ENCODE peak calls at places on chromosomes 4 and X, in nine cellular contexts. One of them, this sample, is unnamed.

GRCh38 chrX:24025741-24026402 is 1.1 kb downstream of the KLHL15 start:
- DNase-seq in IMR-90: peak
- DNase-seq in A549: peak
- DNase-seq in HCT116: peak
- DNase-seq in suprapubic skin: peak
- DNase-seq in Peyer's patch: peak
- DNase-seq in sigmoid colon: peak
- DNase-seq in lower leg skin: peak
- DNase-seq in ovary: no peak
- DNase-seq in this sample: no peak

GRCh38 chr4:6334203-6334887 is 64.7 kb downstream of the WFS1 start:
- DNase-seq in IMR-90: no peak
- DNase-seq in A549: no peak
- DNase-seq in HCT116: no peak
- DNase-seq in suprapubic skin: no peak
- DNase-seq in Peyer's patch: no peak
- DNase-seq in sigmoid colon: no peak
- DNase-seq in lower leg skin: no peak
- DNase-seq in ovary: no peak
- DNase-seq in this sample: no peak

GRCh38 chrX:817759-818158 is 187.2 kb downstream of the SHOX start:
- DNase-seq in IMR-90: no peak
- DNase-seq in A549: no peak
- DNase-seq in HCT116: no peak
- DNase-seq in suprapubic skin: no peak
- DNase-seq in Peyer's patch: no peak
- DNase-seq in sigmoid colon: no peak
- DNase-seq in lower leg skin: no peak
- DNase-seq in ovary: no peak
- DNase-seq in this sample: no peak

GRCh38 chr4:98162696-98163095 is 19.4 kb upstream of the STPG2 start:
- DNase-seq in IMR-90: no peak
- DNase-seq in A549: no peak
- DNase-seq in HCT116: no peak
- DNase-seq in suprapubic skin: no peak
- DNase-seq in Peyer's patch: no peak
- DNase-seq in sigmoid colon: no peak
- DNase-seq in lower leg skin: no peak
- DNase-seq in ovary: no peak
- DNase-seq in this sample: no peak

GRCh38 chr4:26252349-26252748 is 68.5 kb upstream of the RBPJ start:
- DNase-seq in IMR-90: no peak
- DNase-seq in A549: no peak
- DNase-seq in HCT116: peak
- DNase-seq in suprapubic skin: no peak
- DNase-seq in Peyer's patch: no peak
- DNase-seq in sigmoid colon: no peak
- DNase-seq in lower leg skin: no peak
- DNase-seq in ovary: no peak
- DNase-seq in this sample: no peak

GRCh38 chrX:140034916-140035315 is 69.6 kb upstream of the CXorf66 start:
- DNase-seq in IMR-90: no peak
- DNase-seq in A549: no peak
- DNase-seq in HCT116: no peak
- DNase-seq in suprapubic skin: no peak
- DNase-seq in Peyer's patch: no peak
- DNase-seq in sigmoid colon: no peak
- DNase-seq in lower leg skin: no peak
- DNase-seq in ovary: no peak
- DNase-seq in this sample: no peak

GRCh38 chr4:33941854-33942253 is 2302.5 kb downstream of the ARAP2 start:
- DNase-seq in IMR-90: no peak
- DNase-seq in A549: no peak
- DNase-seq in HCT116: no peak
- DNase-seq in suprapubic skin: no peak
- DNase-seq in Peyer's patch: no peak
- DNase-seq in sigmoid colon: no peak
- DNase-seq in lower leg skin: no peak
- DNase-seq in ovary: no peak
- DNase-seq in this sample: no peak

GRCh38 chr4:16591867-16592266 is 306.6 kb downstream of the LDB2 start:
- DNase-seq in IMR-90: no peak
- DNase-seq in A549: no peak
- DNase-seq in HCT116: no peak
- DNase-seq in suprapubic skin: no peak
- DNase-seq in Peyer's patch: no peak
- DNase-seq in sigmoid colon: no peak
- DNase-seq in lower leg skin: no peak
- DNase-seq in ovary: peak
- DNase-seq in this sample: peak

GRCh38 chrX:17174671-17175070 is 200.3 kb upstream of the NHS start:
- DNase-seq in IMR-90: no peak
- DNase-seq in A549: no peak
- DNase-seq in HCT116: no peak
- DNase-seq in suprapubic skin: no peak
- DNase-seq in Peyer's patch: no peak
- DNase-seq in sigmoid colon: no peak
- DNase-seq in lower leg skin: peak
- DNase-seq in ovary: no peak
- DNase-seq in this sample: peak

DNA sequence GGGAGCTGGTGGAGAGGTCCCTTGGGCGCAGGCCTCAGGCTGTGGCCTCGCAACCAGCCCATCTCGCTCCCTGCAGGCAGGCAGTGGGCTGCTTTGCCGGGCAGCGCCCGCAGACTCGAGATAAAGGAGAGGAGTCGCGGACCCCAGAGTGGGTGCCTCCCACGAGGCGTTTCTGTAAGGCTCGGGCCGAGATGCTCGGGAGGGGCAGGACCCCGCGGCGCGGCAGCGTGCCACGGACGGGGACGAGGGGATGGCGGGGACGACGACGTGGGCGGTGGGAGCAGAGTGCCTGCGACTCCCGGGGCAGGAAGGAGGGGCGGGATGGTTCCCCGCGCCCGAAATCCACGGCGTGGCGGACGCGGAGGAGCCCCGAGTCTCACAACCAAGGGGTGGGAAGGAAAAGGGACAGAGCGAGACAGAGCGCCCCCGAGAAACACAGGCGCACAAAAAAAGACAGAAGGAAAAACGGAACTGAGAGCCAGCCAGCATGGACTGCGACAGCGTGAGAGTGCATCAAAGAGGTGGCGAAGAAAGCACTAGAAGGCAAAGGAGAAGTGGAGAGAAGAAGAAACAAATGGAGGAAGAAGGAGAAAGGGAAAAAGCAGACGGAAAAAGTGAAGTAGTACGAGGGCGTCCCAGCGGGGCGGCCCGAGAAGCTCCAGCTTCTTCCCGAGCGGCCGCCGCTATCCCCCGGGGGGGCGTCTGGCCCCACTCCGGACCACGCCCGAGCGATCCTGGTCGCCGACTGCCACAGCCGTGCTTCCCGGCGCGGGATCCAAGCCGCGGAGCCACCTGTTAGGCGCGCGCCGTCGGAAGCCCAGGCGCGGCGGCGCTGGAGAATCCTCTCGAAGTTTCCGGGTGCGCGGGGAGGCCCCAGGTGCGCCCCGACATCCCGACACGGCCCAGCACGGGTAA is 1.5 kb downstream of the BEND4 start:
- DNase-seq in IMR-90: no peak
- DNase-seq in A549: no peak
- DNase-seq in HCT116: no peak
- DNase-seq in suprapubic skin: no peak
- DNase-seq in Peyer's patch: peak
- DNase-seq in sigmoid colon: no peak
- DNase-seq in lower leg skin: no peak
- DNase-seq in ovary: no peak
- DNase-seq in this sample: peak
- H3K4me3 ChIP-seq in IMR-90: no peak
- H3K4me3 ChIP-seq in A549: peak
- H3K4me3 ChIP-seq in HCT116: no peak
- H3K4me3 ChIP-seq in suprapubic skin: peak
- H3K4me3 ChIP-seq in Peyer's patch: peak
- H3K4me3 ChIP-seq in sigmoid colon: peak
- H3K4me3 ChIP-seq in lower leg skin: no peak
- H3K4me3 ChIP-seq in ovary: peak
- H3K4me3 ChIP-seq in this sample: peak

DNA sequence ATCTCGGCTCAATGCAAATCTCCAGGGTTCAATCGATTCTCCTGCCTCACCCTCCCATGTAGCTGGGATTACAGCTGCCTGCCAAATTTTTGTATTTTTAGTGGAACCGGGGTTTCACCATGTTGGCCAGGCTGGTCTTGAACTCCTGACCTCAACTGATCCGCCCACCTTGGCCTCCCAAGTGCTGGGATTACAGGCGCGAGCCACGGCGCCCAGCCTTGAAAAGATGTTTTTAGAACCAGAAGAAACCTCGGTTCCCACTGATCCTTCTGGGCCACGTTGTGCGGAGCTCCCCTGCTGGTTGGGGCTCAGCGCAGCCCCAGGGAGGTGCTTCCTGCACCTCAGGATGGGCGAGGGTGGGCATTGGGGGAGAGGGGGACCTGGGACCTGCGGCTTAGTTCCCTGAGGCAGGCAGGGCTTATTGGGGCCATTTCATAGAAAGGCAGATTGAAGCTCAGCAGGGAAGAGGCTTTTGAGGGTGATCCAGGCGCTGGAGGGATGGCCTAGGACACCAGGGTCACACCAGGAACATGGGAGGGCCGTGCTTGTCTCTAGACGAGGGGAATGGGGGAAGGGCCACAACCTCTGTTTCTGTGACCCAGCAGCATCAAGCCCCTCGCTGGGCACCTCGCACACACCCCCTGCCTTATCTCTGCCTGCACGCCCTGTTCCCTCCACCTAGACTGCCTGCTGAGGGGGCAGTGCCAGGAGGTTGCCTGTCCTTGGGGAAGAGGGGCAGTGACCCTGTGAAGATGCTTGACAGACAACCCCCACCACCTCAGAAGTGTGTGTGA is 6.3 kb upstream of the ADD1 start:
- DNase-seq in IMR-90: no peak
- DNase-seq in A549: no peak
- DNase-seq in HCT116: no peak
- DNase-seq in suprapubic skin: no peak
- DNase-seq in Peyer's patch: peak
- DNase-seq in sigmoid colon: peak
- DNase-seq in lower leg skin: no peak
- DNase-seq in ovary: no peak
- DNase-seq in this sample: no peak
- TF ChIP-seq POLR2A in IMR-90: no peak
- TF ChIP-seq POLR2A in A549: no peak
- TF ChIP-seq POLR2A in HCT116: no peak
- TF ChIP-seq POLR2A in suprapubic skin: no peak
- TF ChIP-seq POLR2A in Peyer's patch: no peak
- TF ChIP-seq POLR2A in sigmoid colon: no peak
- TF ChIP-seq POLR2A in lower leg skin: no peak
- TF ChIP-seq POLR2A in ovary: no peak
- TF ChIP-seq POLR2A in this sample: no peak

GRCh38 chr4:101066586-101066985 is 280.7 kb downstream of the PPP3CA start:
- DNase-seq in IMR-90: no peak
- DNase-seq in A549: no peak
- DNase-seq in HCT116: no peak
- DNase-seq in suprapubic skin: no peak
- DNase-seq in Peyer's patch: no peak
- DNase-seq in sigmoid colon: no peak
- DNase-seq in lower leg skin: no peak
- DNase-seq in ovary: no peak
- DNase-seq in this sample: no peak
- H3K4me3 ChIP-seq in IMR-90: no peak
- H3K4me3 ChIP-seq in A549: no peak
- H3K4me3 ChIP-seq in HCT116: no peak
- H3K4me3 ChIP-seq in suprapubic skin: no peak
- H3K4me3 ChIP-seq in Peyer's patch: no peak
- H3K4me3 ChIP-seq in sigmoid colon: no peak
- H3K4me3 ChIP-seq in lower leg skin: no peak
- H3K4me3 ChIP-seq in ovary: no peak
- H3K4me3 ChIP-seq in this sample: no peak

GRCh38 chr4:1380368-1381151 is 25.7 kb downstream of the NKX1-1 start:
- DNase-seq in IMR-90: no peak
- DNase-seq in A549: no peak
- DNase-seq in HCT116: no peak
- DNase-seq in suprapubic skin: no peak
- DNase-seq in Peyer's patch: no peak
- DNase-seq in sigmoid colon: peak
- DNase-seq in lower leg skin: no peak
- DNase-seq in ovary: no peak
- DNase-seq in this sample: peak
- TF ChIP-seq POLR2A in IMR-90: no peak
- TF ChIP-seq POLR2A in A549: no peak
- TF ChIP-seq POLR2A in HCT116: no peak
- TF ChIP-seq POLR2A in suprapubic skin: no peak
- TF ChIP-seq POLR2A in Peyer's patch: no peak
- TF ChIP-seq POLR2A in sigmoid colon: no peak
- TF ChIP-seq POLR2A in lower leg skin: no peak
- TF ChIP-seq POLR2A in ovary: no peak
- TF ChIP-seq POLR2A in this sample: no peak

DNA sequence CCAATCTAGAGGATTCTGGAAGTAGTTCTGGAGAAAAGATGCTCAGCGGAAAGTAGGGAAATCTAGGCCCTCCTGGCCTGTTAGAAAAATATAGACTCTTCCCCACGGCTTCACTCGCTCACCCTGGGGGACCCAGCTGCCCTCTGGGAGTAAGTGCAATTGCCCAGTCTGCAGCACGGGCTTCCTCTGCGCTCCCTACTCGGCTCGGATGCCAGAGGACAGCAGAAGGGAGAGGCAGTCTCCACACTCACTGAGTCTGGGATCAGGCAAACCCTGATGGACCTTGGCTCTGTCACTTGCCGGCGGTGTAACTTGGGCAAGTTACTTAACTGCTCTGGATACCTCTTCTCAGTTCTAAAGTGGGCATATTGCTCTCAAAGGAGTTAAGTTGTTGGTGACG is 2.1 kb downstream of the SHISA3 start:
- DNase-seq in IMR-90: no peak
- DNase-seq in A549: no peak
- DNase-seq in HCT116: no peak
- DNase-seq in suprapubic skin: no peak
- DNase-seq in Peyer's patch: no peak
- DNase-seq in sigmoid colon: no peak
- DNase-seq in lower leg skin: no peak
- DNase-seq in ovary: no peak
- DNase-seq in this sample: no peak
- H3K4me3 ChIP-seq in IMR-90: peak
- H3K4me3 ChIP-seq in A549: no peak
- H3K4me3 ChIP-seq in HCT116: no peak
- H3K4me3 ChIP-seq in suprapubic skin: no peak
- H3K4me3 ChIP-seq in Peyer's patch: no peak
- H3K4me3 ChIP-seq in sigmoid colon: peak
- H3K4me3 ChIP-seq in lower leg skin: no peak
- H3K4me3 ChIP-seq in ovary: no peak
- H3K4me3 ChIP-seq in this sample: peak

This sample was measured in heart left ventricle.